ENCODE peak calls at places on chromosomes 13 and 19, in four cellular contexts. P is left ventricle myocardium superior, M is epithelial cell of proximal tubule, Z is AG09309. J is an unnamed sample.

GRCh38 chr13:45242070-45242469 is 41.2 kb upstream of the KCTD4 start:
- DNase-seq in P (no peak), Z (no peak), M (no peak), J (no peak)

GRCh38 chr13:93947651-93948050 is 531.8 kb downstream of the DCT start:
- DNase-seq in P (no peak), M (no peak), Z (no peak), J (no peak)

GRCh38 chr19:57927587-57927986 is 7.6 kb downstream of the ZNF418 start:
- DNase-seq in P (no peak), Z (no peak), M (no peak), J (no peak)

GRCh38 chr13:61128850-61129645 is 286.6 kb downstream of the PCDH20 start:
- DNase-seq in M (no peak), P (no peak), Z (no peak), J (no peak)

GRCh38 chr13:89066868-89067466 is 1395.8 kb downstream of the SLITRK5 start:
- DNase-seq in M (peak; percentile 13), P (no peak), Z (no peak), J (peak; percentile 12)

GRCh38 chr13:113147206-113147605 is 11.2 kb upstream of the PROZ start:
- DNase-seq in Z (no peak), M (no peak), P (no peak), J (no peak)

GRCh38 chr13:39818953-39819352 is 163.5 kb downstream of the COG6 start:
- DNase-seq in P (no peak), Z (no peak), M (no peak), J (no peak)

GRCh38 chr13:113116871-113117271 is 5.7 kb upstream of the F10 start:
- DNase-seq in Z (no peak), P (no peak), M (no peak), J (no peak)

GRCh38 chr13:97856001-97856675 is 97.3 kb upstream of the IPO5 start:
- DNase-seq in P (peak; percentile 57), M (no peak), Z (no peak), J (no peak)

GRCh38 chr13:52033039-52033438 is 8.5 kb downstream of the UTP14C start:
- DNase-seq in M (no peak), P (no peak), Z (no peak), J (no peak)

GRCh38 chr19:19553670-19554069 is 15.6 kb downstream of the CILP2 start:
- DNase-seq in P (no peak), M (no peak), Z (no peak), J (no peak)

GRCh38 chr19:3699071-3699740 is 1.1 kb downstream of the PIP5K1C start:
- DNase-seq in P (peak; percentile 75), Z (no peak), M (no peak), J (no peak)

GRCh38 chr19:57512845-57513244 is 13.1 kb downstream of the ZNF773 start:
- DNase-seq in Z (no peak), M (no peak), P (no peak), J (no peak)

GRCh38 chr19:53365134-53365898 is at the start of gene ZNF525:
- DNase-seq in Z (no peak), P (peak; percentile 94), M (no peak), J (peak; percentile 57)

GRCh38 chr19:46732172-46732938 is 13.5 kb upstream of the FKRP start:
- DNase-seq in Z (no peak), M (no peak), P (no peak), J (no peak)

GRCh38 chr13:48156466-48156865 is 61.6 kb upstream of the MED4 start:
- DNase-seq in P (peak; percentile 35), M (no peak), Z (no peak), J (no peak)

GRCh38 chr13:100304241-100304640 is 215.3 kb downstream of the PCCA start:
- DNase-seq in M (no peak), P (no peak), Z (no peak), J (no peak)

GRCh38 chr19:5218963-5219530 is 121.6 kb downstream of the PTPRS start:
- DNase-seq in M (no peak), Z (no peak), P (no peak), J (no peak)

GRCh38 chr13:89726690-89727435 is 1620.6 kb upstream of the MIR17HG start:
- DNase-seq in M (peak; percentile 6), P (no peak), Z (no peak), J (peak; percentile 22)

GRCh38 chr13:28355822-28356371 is 139.0 kb downstream of the FLT1 start:
- DNase-seq in M (no peak), Z (peak; percentile 87), P (no peak), J (no peak)

GRCh38 chr13:36533806-36534205 is 101.5 kb downstream of the CCNA1 start:
- DNase-seq in P (no peak), Z (no peak), M (no peak), J (no peak)

GRCh38 chr13:48302920-48303330 is 626 bp upstream of the RB1 start:
- DNase-seq in Z (no peak), P (no peak), M (peak; percentile 41), J (no peak)

GRCh38 chr13:31848621-31849020 is 109.3 kb downstream of the RXFP2 start:
- DNase-seq in Z (no peak), P (no peak), M (no peak), J (no peak)

GRCh38 chr19:44142014-44142523 is 715 bp downstream of the ZNF234 start:
- DNase-seq in M (no peak), Z (no peak), P (no peak), J (no peak)

GRCh38 chr19:13398780-13399726 is 107.2 kb downstream of the CACNA1A start:
- DNase-seq in M (peak; percentile 89), Z (peak; percentile 69), P (peak; percentile 36), J (peak; percentile 35)

GRCh38 chr13:114107686-114108081 is 24.7 kb downstream of the RASA3 start:
- DNase-seq in P (peak; percentile 79), M (no peak), Z (no peak), J (no peak)

GRCh38 chr13:32722340-32722739 is 136.1 kb downstream of the PDS5B start:
- DNase-seq in P (no peak), M (no peak), Z (no peak), J (no peak)

GRCh38 chr19:1825909-1826556 is 14.0 kb upstream of the ATP8B3 start:
- DNase-seq in P (peak; percentile 86), M (no peak), Z (no peak), J (no peak)

GRCh38 chr13:111853766-111854165 is 213.2 kb upstream of the SOX1 start:
- DNase-seq in P (no peak), Z (no peak), M (peak; percentile 44), J (no peak)

GRCh38 chr19:35013047-35013819 is 13.1 kb downstream of the GRAMD1A start:
- DNase-seq in P (peak; percentile 85), Z (no peak), M (no peak), J (peak; percentile 32)

GRCh38 chr19:53853707-53854106 is 14.0 kb upstream of the MYADM start:
- DNase-seq in Z (no peak), P (no peak), M (no peak), J (no peak)

J was measured in Panc1.